ENCODE peak calls at places on chromosomes 7 and 10, in eight cellular contexts. I is T-helper 1 cell; P is RPMI8226; H is D341Med; D is NCI-H2029 treated with DMSO at 0.1 percent for 48 hours; O is activated effector memory CD4-positive, alpha-beta T cell treated with Interleukin-2 at 50 U/mL for 16 hours; R is amygdala; F is activated naive CD4-positive, alpha-beta T cell treated with Interleukin-2 at 50 U/mL for 16 hours. S is an unnamed sample.

GRCh38 chr7:71735961-71736556 is 604.1 kb downstream of the GALNT17 start:
- DNase-seq in H (peak; percentile 74), D (peak; percentile 32), O (no peak), R (no peak), F (peak; percentile 32), P (peak; percentile 75), I (peak; percentile 10), S (peak; percentile 11)

GRCh38 chr7:35418716-35419425 is 165.0 kb upstream of the TBX20 start:
- DNase-seq in R (no peak), P (no peak), D (no peak), H (no peak), I (no peak), O (no peak), F (no peak), S (no peak)

GRCh38 chr7:114310344-114311118 is 104.1 kb upstream of the FOXP2 start:
- DNase-seq in R (no peak), P (no peak), F (no peak), D (peak; percentile 28), I (no peak), H (no peak), O (no peak), S (no peak)

GRCh38 chr7:106083717-106084116 is 28.4 kb downstream of the SYPL1 start:
- DNase-seq in I (no peak), P (no peak), O (no peak), H (no peak), F (no peak), R (no peak), D (no peak), S (no peak)

GRCh38 chr10:31101123-31101522 is 69.5 kb upstream of the ZNF438 start:
- DNase-seq in P (no peak), D (no peak), H (no peak), F (peak; percentile 71), O (peak; percentile 10), R (no peak), I (peak; percentile 87), S (peak; percentile 81)

GRCh38 chr10:49508249-49508648 is 30.7 kb downstream of the ERCC6 start:
- DNase-seq in P (no peak), O (no peak), D (no peak), R (no peak), H (no peak), F (no peak), I (peak; percentile 59), S (no peak)

GRCh38 chr10:101986277-101986971 is 69.5 kb downstream of the ARMH3 start:
- DNase-seq in H (no peak), D (peak; percentile 14), I (no peak), O (no peak), P (peak; percentile 76), R (no peak), F (no peak), S (no peak)

GRCh38 chr10:94223702-94224370 is 138.9 kb downstream of the NOC3L start:
- DNase-seq in R (no peak), H (no peak), O (no peak), D (no peak), F (no peak), P (no peak), I (no peak), S (no peak)

GRCh38 chr7:26633557-26633956 is 230.8 kb downstream of the SKAP2 start:
- DNase-seq in R (no peak), O (no peak), H (no peak), P (no peak), I (peak; percentile 58), F (no peak), D (no peak), S (no peak)

GRCh38 chr10:84264611-84265141 is 19.8 kb downstream of the RGR start:
- DNase-seq in H (peak; percentile 80), P (peak; percentile 51), R (peak; percentile 40), O (peak; percentile 50), D (peak; percentile 13), I (peak; percentile 53), F (peak; percentile 74), S (peak; percentile 54)

GRCh38 chr10:48898426-48898825 is 41.2 kb downstream of the LRRC18 start:
- DNase-seq in I (no peak), F (no peak), D (no peak), P (no peak), O (no peak), H (no peak), R (no peak), S (no peak)

GRCh38 chr10:101107771-101108170 is 23.3 kb upstream of the TLX1 start:
- DNase-seq in F (no peak), R (no peak), H (no peak), I (no peak), D (no peak), O (no peak), P (no peak), S (no peak)

GRCh38 chr7:135282621-135283295 is 49.1 kb downstream of the STRA8 start:
- DNase-seq in O (peak; percentile 8), I (peak; percentile 38), F (peak; percentile 3), D (no peak), P (no peak), H (no peak), R (no peak), S (no peak)

GRCh38 chr7:117873056-117873932 is at the start of gene CTTNBP2:
- DNase-seq in F (no peak), P (peak; percentile 18), R (peak; percentile 16), I (no peak), H (peak; percentile 73), O (no peak), D (no peak), S (no peak)

GRCh38 chr10:96585726-96586418 is 940 bp downstream of the TM9SF3 start:
- DNase-seq in F (peak; percentile 38), O (peak; percentile 1), I (peak; percentile 40), P (peak; percentile 8), D (no peak), H (no peak), R (no peak), S (no peak)

GRCh38 chr7:25407932-25408480 is 179.7 kb upstream of the NPVF start:
- DNase-seq in R (no peak), P (no peak), F (no peak), I (no peak), H (no peak), D (no peak), O (no peak), S (no peak)

GRCh38 chr7:77217474-77218185 is 18.0 kb upstream of the FGL2 start:
- DNase-seq in I (no peak), H (no peak), O (no peak), F (no peak), R (no peak), P (no peak), D (no peak), S (no peak)

GRCh38 chr10:89206402-89207180 is 526 bp downstream of the CH25H start:
- DNase-seq in H (peak; percentile 20), D (no peak), I (peak; percentile 37), P (no peak), O (peak; percentile 31), R (no peak), F (peak; percentile 30), S (no peak)

GRCh38 chr10:44715081-44715480 is 196.1 kb upstream of the TMEM72 start:
- DNase-seq in I (no peak), P (no peak), R (no peak), H (no peak), D (no peak), O (no peak), F (no peak), S (no peak)

GRCh38 chr10:88879754-88880286 is at the start of gene STAMBPL1:
- DNase-seq in O (peak; percentile 74), F (peak; percentile 75), R (peak; percentile 43), H (no peak), I (peak; percentile 92), P (peak; percentile 70), D (no peak), S (peak; percentile 61)

GRCh38 chr7:6306471-6306870 is 34.0 kb upstream of the CYTH3 start:
- DNase-seq in I (no peak), O (no peak), D (peak; percentile 55), P (no peak), F (no peak), R (no peak), H (no peak), S (no peak)

GRCh38 chr7:116809636-116810266 is 52.6 kb upstream of the CAPZA2 start:
- DNase-seq in D (peak; percentile 72), P (peak; percentile 74), I (peak; percentile 23), H (peak; percentile 32), O (no peak), R (no peak), F (no peak), S (no peak)

GRCh38 chr7:155764432-155764798 is 47.8 kb downstream of the SHH start:
- DNase-seq in R (no peak), O (no peak), D (no peak), F (peak; percentile 20), I (peak; percentile 77), H (no peak), P (no peak), S (peak; percentile 25)

GRCh38 chr10:30034433-30035137 is 24.8 kb downstream of the JCAD start:
- DNase-seq in I (peak; percentile 63), O (no peak), H (no peak), F (no peak), P (no peak), R (no peak), D (no peak), S (no peak)

GRCh38 chr7:81470084-81470723 is 299.6 kb downstream of the HGF start:
- DNase-seq in O (no peak), P (peak; percentile 72), F (no peak), H (peak; percentile 71), R (peak; percentile 30), I (no peak), D (peak; percentile 33), S (no peak)

S was measured in stimulated activated effector memory CD8-positive, alpha-beta T cell treated with anti-CD3 and anti-CD28 coated beads, Interleukin-12 subunit alpha, Interleukin-12 subunit beta, amount 100 ng/mL, for 72 hours.